ENCODE peak calls at places on chromosomes 16 and 17, in eight cellular contexts. One of them, this sample, is unnamed.

GRCh38 chr17:68910256-68910705 is 44.9 kb downstream of the ABCA8 start:
- DNase-seq in transverse colon: no peak
- DNase-seq in breast epithelium: no peak
- DNase-seq in A549: no peak
- DNase-seq in tibial nerve: peak
- DNase-seq in H1: no peak
- DNase-seq in adrenal gland: peak
- DNase-seq in body of pancreas: no peak
- DNase-seq in this sample: peak

GRCh38 chr16:3829631-3830536 is 50.6 kb downstream of the CREBBP start:
- DNase-seq in breast epithelium: no peak
- DNase-seq in transverse colon: no peak
- DNase-seq in body of pancreas: no peak
- DNase-seq in adrenal gland: no peak
- DNase-seq in H1: no peak
- DNase-seq in A549: no peak
- DNase-seq in tibial nerve: no peak
- DNase-seq in this sample: no peak

GRCh38 chr16:65038125-65038524 is 83.7 kb downstream of the CDH11 start:
- DNase-seq in A549: no peak
- DNase-seq in adrenal gland: no peak
- DNase-seq in breast epithelium: no peak
- DNase-seq in tibial nerve: no peak
- DNase-seq in H1: no peak
- DNase-seq in body of pancreas: no peak
- DNase-seq in transverse colon: no peak
- DNase-seq in this sample: no peak

GRCh38 chr16:6602401-6602800 is 730.2 kb upstream of the RBFOX1 start:
- DNase-seq in tibial nerve: no peak
- DNase-seq in body of pancreas: no peak
- DNase-seq in H1: no peak
- DNase-seq in breast epithelium: no peak
- DNase-seq in A549: no peak
- DNase-seq in transverse colon: no peak
- DNase-seq in adrenal gland: no peak
- DNase-seq in this sample: no peak

GRCh38 chr16:77295896-77296295 is 96.7 kb downstream of the SYCE1L start:
- DNase-seq in H1: no peak
- DNase-seq in tibial nerve: no peak
- DNase-seq in body of pancreas: no peak
- DNase-seq in A549: peak
- DNase-seq in breast epithelium: no peak
- DNase-seq in adrenal gland: no peak
- DNase-seq in transverse colon: no peak
- DNase-seq in this sample: no peak

GRCh38 chr16:81604960-81605383 is 160.4 kb downstream of the CMIP start:
- DNase-seq in tibial nerve: no peak
- DNase-seq in transverse colon: no peak
- DNase-seq in adrenal gland: no peak
- DNase-seq in body of pancreas: no peak
- DNase-seq in breast epithelium: no peak
- DNase-seq in H1: no peak
- DNase-seq in A549: peak
- DNase-seq in this sample: no peak

GRCh38 chr17:57464191-57464864 is 208.0 kb downstream of the MSI2 start:
- DNase-seq in transverse colon: no peak
- DNase-seq in breast epithelium: no peak
- DNase-seq in body of pancreas: no peak
- DNase-seq in H1: no peak
- DNase-seq in A549: no peak
- DNase-seq in adrenal gland: no peak
- DNase-seq in tibial nerve: no peak
- DNase-seq in this sample: no peak

GRCh38 chr16:58290861-58291260 is 4.0 kb downstream of the PRSS54 start:
- DNase-seq in adrenal gland: no peak
- DNase-seq in H1: no peak
- DNase-seq in breast epithelium: no peak
- DNase-seq in tibial nerve: no peak
- DNase-seq in A549: no peak
- DNase-seq in transverse colon: no peak
- DNase-seq in body of pancreas: no peak
- DNase-seq in this sample: no peak

GRCh38 chr16:14202095-14202494 is 131.0 kb downstream of the MRTFB start:
- DNase-seq in transverse colon: no peak
- DNase-seq in H1: no peak
- DNase-seq in body of pancreas: no peak
- DNase-seq in breast epithelium: no peak
- DNase-seq in tibial nerve: no peak
- DNase-seq in A549: no peak
- DNase-seq in adrenal gland: no peak
- DNase-seq in this sample: no peak

GRCh38 chr16:15897834-15898254 is 9.4 kb upstream of the CEP20 start:
- DNase-seq in transverse colon: no peak
- DNase-seq in H1: no peak
- DNase-seq in tibial nerve: no peak
- DNase-seq in A549: no peak
- DNase-seq in adrenal gland: no peak
- DNase-seq in breast epithelium: no peak
- DNase-seq in body of pancreas: no peak
- DNase-seq in this sample: no peak

GRCh38 chr17:13569740-13570137 is 32.0 kb downstream of the HS3ST3A1 start:
- DNase-seq in adrenal gland: no peak
- DNase-seq in transverse colon: no peak
- DNase-seq in A549: no peak
- DNase-seq in tibial nerve: no peak
- DNase-seq in H1: no peak
- DNase-seq in breast epithelium: no peak
- DNase-seq in body of pancreas: no peak
- DNase-seq in this sample: no peak

GRCh38 chr17:72120878-72121163 is at the start of gene SOX9:
- DNase-seq in transverse colon: peak
- DNase-seq in adrenal gland: peak
- DNase-seq in body of pancreas: peak
- DNase-seq in H1: peak
- DNase-seq in tibial nerve: peak
- DNase-seq in A549: peak
- DNase-seq in breast epithelium: peak
- DNase-seq in this sample: no peak

GRCh38 chr17:64355536-64356303 is 34.9 kb downstream of the PECAM1 start:
- DNase-seq in body of pancreas: no peak
- DNase-seq in H1: no peak
- DNase-seq in adrenal gland: no peak
- DNase-seq in transverse colon: no peak
- DNase-seq in tibial nerve: no peak
- DNase-seq in A549: no peak
- DNase-seq in breast epithelium: no peak
- DNase-seq in this sample: no peak

GRCh38 chr17:78883533-78884131 is 19.4 kb downstream of the CEP295NL start:
- DNase-seq in body of pancreas: peak
- DNase-seq in A549: peak
- DNase-seq in breast epithelium: peak
- DNase-seq in H1: no peak
- DNase-seq in tibial nerve: peak
- DNase-seq in adrenal gland: peak
- DNase-seq in transverse colon: peak
- DNase-seq in this sample: peak

GRCh38 chr17:78883090-78883532 is 19.9 kb downstream of the CEP295NL start:
- DNase-seq in breast epithelium: peak
- DNase-seq in tibial nerve: peak
- DNase-seq in H1: no peak
- DNase-seq in A549: peak
- DNase-seq in body of pancreas: peak
- DNase-seq in transverse colon: peak
- DNase-seq in adrenal gland: peak
- DNase-seq in this sample: peak

GRCh38 chr17:78885956-78886355 is 17.0 kb downstream of the CEP295NL start:
- DNase-seq in breast epithelium: no peak
- DNase-seq in tibial nerve: no peak
- DNase-seq in body of pancreas: no peak
- DNase-seq in A549: no peak
- DNase-seq in adrenal gland: no peak
- DNase-seq in H1: no peak
- DNase-seq in transverse colon: peak
- DNase-seq in this sample: no peak

GRCh38 chr17:78884876-78885667 is 17.9 kb downstream of the CEP295NL start:
- DNase-seq in breast epithelium: no peak
- DNase-seq in body of pancreas: no peak
- DNase-seq in transverse colon: no peak
- DNase-seq in H1: no peak
- DNase-seq in tibial nerve: no peak
- DNase-seq in A549: no peak
- DNase-seq in adrenal gland: no peak
- DNase-seq in this sample: no peak

GRCh38 chr17:78884148-78884870 is 18.7 kb downstream of the CEP295NL start:
- DNase-seq in breast epithelium: no peak
- DNase-seq in tibial nerve: no peak
- DNase-seq in H1: no peak
- DNase-seq in adrenal gland: peak
- DNase-seq in body of pancreas: no peak
- DNase-seq in transverse colon: no peak
- DNase-seq in A549: no peak
- DNase-seq in this sample: peak
- H3K4me3 ChIP-seq in breast epithelium: peak
- H3K4me3 ChIP-seq in tibial nerve: peak
- H3K4me3 ChIP-seq in H1: no peak
- H3K4me3 ChIP-seq in adrenal gland: peak
- H3K4me3 ChIP-seq in body of pancreas: no peak
- H3K4me3 ChIP-seq in transverse colon: no peak
- H3K4me3 ChIP-seq in A549: peak
- H3K4me3 ChIP-seq in this sample: peak

GRCh38 chr17:42387663-42388380 is 420 bp downstream of the STAT3 start:
- DNase-seq in transverse colon: peak
- DNase-seq in H1: no peak
- DNase-seq in tibial nerve: no peak
- DNase-seq in breast epithelium: peak
- DNase-seq in adrenal gland: peak
- DNase-seq in body of pancreas: peak
- DNase-seq in A549: no peak
- DNase-seq in this sample: peak
- TF ChIP-seq POLR2A in transverse colon: no peak
- TF ChIP-seq POLR2A in H1: no peak
- TF ChIP-seq POLR2A in tibial nerve: no peak
- TF ChIP-seq POLR2A in breast epithelium: no peak
- TF ChIP-seq POLR2A in adrenal gland: no peak
- TF ChIP-seq POLR2A in body of pancreas: no peak
- TF ChIP-seq POLR2A in A549: no peak
- TF ChIP-seq POLR2A in this sample: peak

DNA sequence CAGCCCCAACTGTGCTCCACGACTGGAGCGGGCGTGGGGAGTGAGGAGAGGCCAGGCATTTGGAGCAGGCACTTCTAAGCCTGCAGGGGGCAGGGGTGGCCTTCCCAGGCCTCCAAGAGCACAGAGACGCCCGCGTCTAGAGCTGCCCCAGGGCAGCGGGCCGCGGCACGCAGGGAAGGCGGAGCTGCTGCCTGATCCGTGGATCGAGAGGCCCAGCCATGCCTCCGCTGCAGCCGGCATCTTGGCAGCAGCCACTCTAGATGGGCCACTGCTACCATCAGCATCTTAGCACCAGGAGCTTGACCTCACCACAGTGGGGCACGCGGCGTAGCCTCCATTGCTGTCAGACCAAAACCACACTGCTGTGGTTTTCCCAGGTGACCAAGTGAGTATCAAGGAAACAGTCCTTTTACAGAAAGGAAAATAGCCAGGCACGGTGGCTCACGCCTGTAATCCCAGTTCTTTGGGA is 20.4 kb upstream of the WDR45B start:
- DNase-seq in breast epithelium: no peak
- DNase-seq in H1: peak
- DNase-seq in transverse colon: peak
- DNase-seq in body of pancreas: peak
- DNase-seq in adrenal gland: no peak
- DNase-seq in tibial nerve: no peak
- DNase-seq in A549: peak
- DNase-seq in this sample: no peak
- H3K4me3 ChIP-seq in breast epithelium: no peak
- H3K4me3 ChIP-seq in H1: no peak
- H3K4me3 ChIP-seq in transverse colon: no peak
- H3K4me3 ChIP-seq in body of pancreas: no peak
- H3K4me3 ChIP-seq in adrenal gland: no peak
- H3K4me3 ChIP-seq in tibial nerve: no peak
- H3K4me3 ChIP-seq in A549: peak
- H3K4me3 ChIP-seq in this sample: no peak

DNA sequence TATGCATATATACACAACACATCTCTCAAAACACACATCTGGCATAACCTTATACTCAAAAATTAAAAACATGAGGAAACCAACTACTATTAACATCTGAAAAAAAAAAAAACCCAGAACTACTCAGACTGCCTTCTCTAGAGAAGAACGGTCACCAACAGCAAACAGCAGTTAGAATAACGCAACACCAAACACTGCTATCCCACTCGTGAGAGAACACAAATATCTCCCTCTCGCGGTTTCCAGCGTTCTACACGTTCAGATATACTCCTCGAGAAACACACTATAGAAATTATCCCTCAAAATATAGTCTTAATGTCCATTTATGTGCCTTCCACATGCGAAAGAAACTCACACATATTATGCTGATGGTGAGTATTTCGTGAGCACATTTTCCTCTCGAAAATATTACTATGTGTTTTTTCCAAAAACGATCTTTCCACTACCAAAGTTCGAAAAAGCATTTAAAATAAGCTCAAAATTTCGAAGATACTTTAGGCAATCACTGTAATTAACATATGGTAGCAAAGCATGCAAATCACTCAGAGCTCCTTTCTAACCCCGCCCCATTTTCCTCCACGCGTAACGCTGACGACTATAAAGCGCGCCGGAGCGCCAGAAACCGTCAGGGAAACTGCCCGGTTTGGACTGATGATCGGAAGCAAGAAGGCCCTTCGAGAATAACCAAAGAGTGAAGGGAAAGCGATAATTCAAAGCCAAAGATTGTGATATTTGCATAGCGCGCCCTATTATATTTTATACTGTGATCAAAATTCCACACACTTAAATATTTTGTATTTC is 60.1 kb downstream of the TEX14 start:
- DNase-seq in breast epithelium: peak
- DNase-seq in A549: peak
- DNase-seq in transverse colon: peak
- DNase-seq in adrenal gland: peak
- DNase-seq in tibial nerve: peak
- DNase-seq in H1: peak
- DNase-seq in body of pancreas: peak
- DNase-seq in this sample: peak
- TF ChIP-seq POLR2A in breast epithelium: peak
- TF ChIP-seq POLR2A in A549: peak
- TF ChIP-seq POLR2A in transverse colon: peak
- TF ChIP-seq POLR2A in adrenal gland: peak
- TF ChIP-seq POLR2A in tibial nerve: peak
- TF ChIP-seq POLR2A in H1: peak
- TF ChIP-seq POLR2A in body of pancreas: peak
- TF ChIP-seq POLR2A in this sample: peak

This sample was measured in uterus.